ENCODE peak calls at places on chromosomes 6 and 20, in five cellular contexts. One of them, this sample, is unnamed.
A peak's percentile ranks its signal among the peaks of the same experiment; 100 is the strongest.

GRCh38 chr20:51412991-51413471 is 129.5 kb downstream of the NFATC2 start:
- DNase-seq in HCT116: no peak
- DNase-seq in K562: no peak
- DNase-seq in H1: no peak
- DNase-seq in HepG2: peak; percentile 82
- DNase-seq in this sample: no peak

GRCh38 chr6:24403501-24403824 is 727 bp downstream of the MRS2 start:
- DNase-seq in HCT116: no peak
- DNase-seq in K562: no peak
- DNase-seq in H1: no peak
- DNase-seq in HepG2: no peak
- DNase-seq in this sample: no peak

GRCh38 chr6:161228096-161228495 is 45.8 kb downstream of the AGPAT4 start:
- DNase-seq in HCT116: no peak
- DNase-seq in K562: no peak
- DNase-seq in H1: no peak
- DNase-seq in HepG2: no peak
- DNase-seq in this sample: no peak

GRCh38 chr6:149043476-149044130 is 273.9 kb upstream of the TAB2 start:
- DNase-seq in HCT116: peak; percentile 45
- DNase-seq in K562: peak; percentile 77
- DNase-seq in H1: peak; percentile 78
- DNase-seq in HepG2: peak; percentile 36
- DNase-seq in this sample: no peak

GRCh38 chr20:11676618-11677289 is 240.9 kb upstream of the BTBD3 start:
- DNase-seq in HCT116: peak; percentile 6
- DNase-seq in K562: peak; percentile 7
- DNase-seq in H1: peak; percentile 86
- DNase-seq in HepG2: peak; percentile 62
- DNase-seq in this sample: no peak

GRCh38 chr6:104423691-104424090 is 436.0 kb downstream of the HACE1 start:
- DNase-seq in HCT116: no peak
- DNase-seq in K562: no peak
- DNase-seq in H1: no peak
- DNase-seq in HepG2: no peak
- DNase-seq in this sample: no peak

GRCh38 chr6:141562801-141563763 is 569.6 kb upstream of the GJE1 start:
- DNase-seq in HCT116: peak; percentile 73
- DNase-seq in K562: peak; percentile 62
- DNase-seq in H1: no peak
- DNase-seq in HepG2: peak; percentile 74
- DNase-seq in this sample: peak; percentile 53

GRCh38 chr6:105301756-105302616 is 100.9 kb downstream of the PREP start:
- DNase-seq in HCT116: no peak
- DNase-seq in K562: no peak
- DNase-seq in H1: no peak
- DNase-seq in HepG2: no peak
- DNase-seq in this sample: no peak

GRCh38 chr6:131660195-131660594 is 23.1 kb downstream of the ENPP3 start:
- DNase-seq in HCT116: peak; percentile 45
- DNase-seq in K562: no peak
- DNase-seq in H1: no peak
- DNase-seq in HepG2: no peak
- DNase-seq in this sample: no peak

DNA sequence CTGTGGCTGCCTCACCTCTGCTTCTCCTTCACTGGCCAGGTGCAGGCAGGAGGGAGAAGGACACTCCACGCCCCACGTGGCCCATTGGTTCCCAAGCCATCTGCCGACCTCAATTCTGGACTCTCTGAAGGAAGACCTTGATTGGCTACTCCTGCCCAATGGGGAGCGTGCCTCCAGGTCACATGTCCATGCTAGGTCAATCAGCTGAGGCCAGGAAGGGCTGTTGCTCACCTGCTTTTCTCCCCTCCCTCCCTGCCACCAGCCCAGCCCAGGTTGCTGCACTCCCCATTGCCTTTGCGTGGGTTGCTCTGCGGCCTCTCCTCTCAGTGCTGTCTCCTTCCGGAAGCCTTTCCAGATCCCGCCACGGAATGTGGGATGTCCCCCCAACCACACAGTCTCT is 21.9 kb upstream of the CDH4 start:
- DNase-seq in HCT116: no peak
- DNase-seq in K562: peak; percentile 26
- DNase-seq in H1: no peak
- DNase-seq in HepG2: no peak
- DNase-seq in this sample: no peak
- TF ChIP-seq SP1 in HCT116: no peak
- TF ChIP-seq SP1 in K562: no peak
- TF ChIP-seq SP1 in H1: no peak
- TF ChIP-seq SP1 in HepG2: no peak
- TF ChIP-seq SP1 in this sample: no peak

GRCh38 chr20:44849712-44850111 is 35.8 kb upstream of the YWHAB start:
- DNase-seq in HCT116: no peak
- DNase-seq in K562: no peak
- DNase-seq in H1: no peak
- DNase-seq in HepG2: no peak
- DNase-seq in this sample: no peak
- TF ChIP-seq CTCF in HCT116: no peak
- TF ChIP-seq CTCF in K562: no peak
- TF ChIP-seq CTCF in H1: no peak
- TF ChIP-seq CTCF in HepG2: no peak
- TF ChIP-seq CTCF in this sample: no peak

DNA sequence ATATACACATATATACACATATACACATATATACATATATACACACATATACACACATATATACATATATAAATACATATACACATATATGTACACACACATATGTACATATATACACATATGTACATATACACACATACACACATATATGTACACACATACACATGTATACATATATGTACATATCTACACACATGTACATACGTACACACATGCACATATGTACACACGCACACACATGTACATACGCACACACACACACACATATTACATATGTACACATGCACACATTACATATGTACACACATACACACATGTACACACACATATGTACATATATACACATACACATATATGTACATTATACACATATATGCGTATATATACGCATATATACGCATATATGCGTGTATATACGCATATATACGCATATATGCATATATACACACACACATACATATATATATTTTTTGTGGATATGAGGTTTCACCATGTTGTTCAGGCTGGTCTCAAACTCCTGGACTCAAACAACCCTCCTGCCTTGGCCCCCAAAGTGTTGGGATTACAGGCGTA is 27.2 kb downstream of the SRC start:
- DNase-seq in HCT116: no peak
- DNase-seq in K562: no peak
- DNase-seq in H1: no peak
- DNase-seq in HepG2: no peak
- DNase-seq in this sample: no peak
- H3K9ac ChIP-seq in HCT116: no peak overlapping the region
- H3K9ac ChIP-seq in K562: no peak overlapping the region
- H3K9ac ChIP-seq in H1: no peak overlapping the region
- H3K9ac ChIP-seq in HepG2: no peak overlapping the region
- H3K9ac ChIP-seq in this sample: no peak overlapping the region

GRCh38 chr6:73309784-73310502 is 44.1 kb downstream of the DPPA5 start:
- DNase-seq in HCT116: peak; percentile 54
- DNase-seq in K562: peak; percentile 85
- DNase-seq in H1: peak; percentile 61
- DNase-seq in HepG2: no peak
- DNase-seq in this sample: no peak
- TF ChIP-seq SP1 in HCT116: no peak
- TF ChIP-seq SP1 in K562: peak; percentile 66
- TF ChIP-seq SP1 in H1: no peak
- TF ChIP-seq SP1 in HepG2: no peak
- TF ChIP-seq SP1 in this sample: no peak

GRCh38 chr6:7993952-7994351 is 70.2 kb downstream of the BLOC1S5 start:
- DNase-seq in HCT116: no peak
- DNase-seq in K562: peak; percentile 31
- DNase-seq in H1: no peak
- DNase-seq in HepG2: no peak
- DNase-seq in this sample: no peak
- TF ChIP-seq CTCF in HCT116: peak; percentile 39
- TF ChIP-seq CTCF in K562: peak; percentile 42
- TF ChIP-seq CTCF in H1: peak; percentile 31
- TF ChIP-seq CTCF in HepG2: peak; percentile 27
- TF ChIP-seq CTCF in this sample: no peak

DNA sequence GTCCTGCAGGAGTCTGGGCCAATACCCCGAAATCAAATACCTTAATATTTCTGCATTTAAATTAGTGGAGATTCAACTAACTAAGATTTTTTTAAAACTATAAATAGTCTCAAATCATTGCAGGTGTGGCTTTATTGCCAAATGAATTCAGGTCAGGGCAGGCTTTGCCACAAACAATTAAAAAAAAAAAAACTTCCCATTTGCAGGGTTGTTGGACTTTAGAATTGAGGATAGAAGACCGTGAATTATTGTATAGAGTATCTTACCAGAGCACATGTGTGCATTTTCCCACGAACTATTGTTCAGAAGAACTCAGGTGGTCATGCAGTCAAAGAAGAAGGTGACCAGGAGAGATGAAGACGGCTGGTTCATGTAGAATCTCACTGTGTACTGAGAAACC is 6.6 kb upstream of the PLEKHG1 start:
- DNase-seq in HCT116: no peak
- DNase-seq in K562: no peak
- DNase-seq in H1: no peak
- DNase-seq in HepG2: no peak
- DNase-seq in this sample: no peak
- H3K9ac ChIP-seq in HCT116: no peak overlapping the region
- H3K9ac ChIP-seq in K562: no peak overlapping the region
- H3K9ac ChIP-seq in H1: no peak overlapping the region
- H3K9ac ChIP-seq in HepG2: no peak overlapping the region
- H3K9ac ChIP-seq in this sample: no peak overlapping the region